ENCODE peak calls at places on chromosomes 6 and 20, in six cellular contexts. D, C, H, L, X and W are unnamed samples.

GRCh38 chr6:56399672-56400263 is 152.4 kb upstream of the COL21A1 start:
- DNase-seq in D (no peak), C (no peak), H (no peak), L (no peak), X (no peak), W (no peak)

GRCh38 chr6:113774122-113774835 is 82.9 kb upstream of the MARCKS start:
- DNase-seq in D (no peak), C (no peak), H (no peak), L (peak; percentile 46), X (no peak), W (peak; percentile 75)

GRCh38 chr20:43586641-43587040 is 4.1 kb upstream of the IFT52 start:
- DNase-seq in D (no peak), C (no peak), H (no peak), L (no peak), X (peak; percentile 64), W (no peak)

GRCh38 chr20:57650266-57650665 is 30.0 kb upstream of the ZBP1 start:
- DNase-seq in D (no peak), C (no peak), H (no peak), L (no peak), X (no peak), W (no peak)

GRCh38 chr6:159174263-159174974 is 5.2 kb downstream of the FNDC1 start:
- DNase-seq in D (peak; percentile 35), C (peak; percentile 82), H (peak; percentile 82), L (peak; percentile 73), X (peak; percentile 83), W (peak; percentile 92)

GRCh38 chr20:41234546-41234945 is 83.0 kb downstream of the ZHX3 start:
- DNase-seq in D (no peak), C (peak; percentile 69), H (no peak), L (no peak), X (no peak), W (no peak)

GRCh38 chr6:137772541-137773289 is 94.3 kb upstream of the TNFAIP3 start:
- DNase-seq in D (no peak), C (no peak), H (no peak), L (no peak), X (no peak), W (no peak)

GRCh38 chr20:62830821-62831220 is 14.0 kb downstream of the COL9A3 start:
- DNase-seq in D (no peak), C (no peak), H (peak; percentile 42), L (no peak), X (no peak), W (no peak)

GRCh38 chr6:41413250-41413649 is 77.8 kb downstream of the NCR2 start:
- DNase-seq in D (no peak), C (no peak), H (no peak), L (no peak), X (no peak), W (no peak)

GRCh38 chr20:31684153-31685003 is 38.3 kb downstream of the BCL2L1 start:
- DNase-seq in D (no peak), C (no peak), H (no peak), L (peak; percentile 18), X (no peak), W (no peak)

GRCh38 chr6:111759836-111760785 is 113.1 kb downstream of the FYN start:
- DNase-seq in D (no peak), C (no peak), H (no peak), L (peak; percentile 90), X (no peak), W (peak; percentile 90)

GRCh38 chr6:154500769-154501171 is 9.7 kb downstream of the CNKSR3 start:
- DNase-seq in D (no peak), C (no peak), H (peak; percentile 62), L (no peak), X (no peak), W (no peak)

GRCh38 chr20:2559641-2560040 is 23.3 kb downstream of the TMC2 start:
- DNase-seq in D (no peak), C (no peak), H (no peak), L (no peak), X (no peak), W (no peak)

GRCh38 chr6:55438217-55438616 is 110.9 kb downstream of the GFRAL start:
- DNase-seq in D (no peak), C (no peak), H (no peak), L (no peak), X (no peak), W (no peak)

GRCh38 chr6:24464253-24465038 is 24.9 kb downstream of the GPLD1 start:
- DNase-seq in D (no peak), C (no peak), H (no peak), L (no peak), X (no peak), W (no peak)

GRCh38 chr20:25563876-25564275 is 21.5 kb downstream of the NINL start:
- DNase-seq in D (no peak), C (no peak), H (no peak), L (no peak), X (no peak), W (no peak)

GRCh38 chr6:125193208-125193607 is 39.6 kb downstream of the TPD52L1 start:
- DNase-seq in D (no peak), C (no peak), H (no peak), L (no peak), X (no peak), W (no peak)

GRCh38 chr20:62614085-62614960 is 28.0 kb upstream of the SLCO4A1 start:
- DNase-seq in D (no peak), C (no peak), H (no peak), L (no peak), X (no peak), W (no peak)

GRCh38 chr6:42322676-42323075 is 105.0 kb upstream of the MRPS10 start:
- DNase-seq in D (no peak), C (no peak), H (peak; percentile 20), L (no peak), X (no peak), W (no peak)

GRCh38 chr6:31358302-31358701 is 1.3 kb upstream of the HLA-B start:
- DNase-seq in D (no peak), C (no peak), H (no peak), L (no peak), X (no peak), W (no peak)

GRCh38 chr6:49649982-49650381 is 13.3 kb upstream of the RHAG start:
- DNase-seq in D (no peak), C (no peak), H (peak; percentile 60), L (no peak), X (no peak), W (no peak)

GRCh38 chr6:111731404-111732195 is 125.9 kb upstream of the TRAF3IP2 start:
- DNase-seq in D (peak; percentile 23), C (no peak), H (peak; percentile 6), L (peak; percentile 43), X (no peak), W (no peak)

GRCh38 chr6:12014027-12014872 is 2.1 kb downstream of the HIVEP1 start:
- DNase-seq in D (no peak), C (no peak), H (peak; percentile 53), L (peak; percentile 94), X (no peak), W (peak; percentile 64)

GRCh38 chr20:47502801-47503239 is 1.1 kb downstream of the NCOA3 start:
- DNase-seq in D (no peak), C (no peak), H (peak; percentile 37), L (peak; percentile 47), X (no peak), W (peak; percentile 79)

GRCh38 chr20:38723982-38724602 is at the start of gene SLC32A1:
- DNase-seq in D (no peak), C (no peak), H (no peak), L (no peak), X (no peak), W (no peak)

GRCh38 chr6:169709293-169709692 is 7.4 kb downstream of the C6orf120 start:
- DNase-seq in D (no peak), C (no peak), H (no peak), L (no peak), X (no peak), W (no peak)
- H3K4me3 ChIP-seq in D (no peak overlapping the region), C (no peak overlapping the region), H (no peak overlapping the region), L (no peak overlapping the region), X (no peak overlapping the region), W (no peak overlapping the region)

GRCh38 chr6:72622094-72622540 is 253 bp downstream of the KCNQ5 start:
- DNase-seq in D (no peak), C (peak; percentile 60), H (peak; percentile 34), L (peak; percentile 48), X (peak; percentile 32), W (peak; percentile 82)
- H3K4me3 ChIP-seq in D (peak overlapping the region; percentile 62), C (peak overlapping the region; percentile 60), H (peak overlapping the region; percentile 49), L (peak overlapping the region; percentile 80), X (peak overlapping the region; percentile 58), W (peak overlapping the region; percentile 72)

GRCh38 chr6:90495216-90495817 is 91.6 kb downstream of the MAP3K7 start:
- DNase-seq in D (peak; percentile 60), C (no peak), H (no peak), L (no peak), X (no peak), W (no peak)

GRCh38 chr6:90493332-90493731 is 93.5 kb downstream of the MAP3K7 start:
- DNase-seq in D (no peak), C (no peak), H (no peak), L (peak; percentile 75), X (no peak), W (no peak)

GRCh38 chr6:90492369-90492768 is 94.5 kb downstream of the MAP3K7 start:
- DNase-seq in D (no peak), C (no peak), H (no peak), L (no peak), X (no peak), W (no peak)

GRCh38 chr6:90492798-90493197 is 94.1 kb downstream of the MAP3K7 start:
- DNase-seq in D (no peak), C (no peak), H (peak; percentile 43), L (no peak), X (no peak), W (no peak)

DNA sequence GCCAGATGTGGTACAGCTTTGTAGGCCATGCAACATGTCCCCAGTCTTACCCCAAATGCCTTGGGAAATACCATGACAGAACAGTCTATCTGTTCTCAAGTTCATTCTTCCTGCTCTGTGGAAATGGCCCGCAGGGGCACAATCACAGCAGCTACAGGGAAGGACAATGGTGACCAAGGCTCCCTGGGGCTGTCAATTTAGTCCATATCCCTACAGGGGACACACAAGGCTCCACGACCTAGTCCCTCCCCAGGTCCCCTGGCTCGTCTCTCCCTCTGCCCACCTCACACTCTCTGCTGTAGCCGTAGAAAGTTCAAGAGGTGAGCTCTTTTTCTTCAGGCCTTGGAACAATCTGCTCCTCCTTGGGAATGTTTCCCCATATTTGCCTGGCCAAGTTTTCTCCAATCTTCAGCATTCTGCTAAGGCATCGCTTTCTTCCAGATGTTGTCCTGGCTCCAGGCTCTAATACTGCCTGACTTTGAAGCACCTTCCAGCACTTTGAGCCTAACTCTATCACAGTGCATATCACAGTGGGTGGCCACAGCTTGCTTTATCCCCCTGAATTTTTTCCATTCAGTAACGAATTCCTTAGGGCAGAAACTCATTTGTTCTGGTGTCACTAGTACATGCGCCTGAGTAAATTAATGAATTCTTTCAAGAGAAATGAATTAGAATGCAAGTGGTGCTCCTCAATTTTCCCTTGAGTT is 92.7 kb downstream of the MAP3K7 start:
- DNase-seq in D (peak; percentile 69), C (no peak), H (no peak), L (peak; percentile 65), X (peak; percentile 65), W (no peak)
- H3K4me3 ChIP-seq in D (no peak overlapping the region), C (no peak overlapping the region), H (no peak overlapping the region), L (no peak overlapping the region), X (no peak overlapping the region), W (no peak overlapping the region)

GRCh38 chr6:136551103-136551502 is 881 bp upstream of the MAP7 start:
- DNase-seq in D (no peak), C (no peak), H (peak; percentile 53), L (no peak), X (peak; percentile 66), W (no peak)
- H3K4me3 ChIP-seq in D (no peak overlapping the region), C (no peak overlapping the region), H (peak overlapping the region; percentile 64), L (peak overlapping the region; percentile 70), X (peak overlapping the region; percentile 90), W (peak overlapping the region; percentile 84)